ENCODE peak calls at places on chromosomes 3 and 15, in seven cellular contexts. One of them, this sample, is unnamed.

GRCh38 chr15:67741313-67741712 is 84.0 kb upstream of the SKOR1 start:
- DNase-seq in CD4-positive, CD25-positive, alpha-beta regulatory T cell: no peak
- DNase-seq in left ventricle myocardium inferior: no peak
- DNase-seq in CD8-positive, alpha-beta memory T cell: no peak
- DNase-seq in PC-9: no peak
- DNase-seq in SK-N-MC: no peak
- DNase-seq in CD4-positive, alpha-beta memory T cell: no peak
- DNase-seq in this sample: no peak

GRCh38 chr3:54358327-54358726 is 236.0 kb downstream of the CACNA2D3 start:
- DNase-seq in CD4-positive, CD25-positive, alpha-beta regulatory T cell: no peak
- DNase-seq in SK-N-MC: no peak
- DNase-seq in left ventricle myocardium inferior: peak; percentile 22
- DNase-seq in PC-9: no peak
- DNase-seq in CD8-positive, alpha-beta memory T cell: no peak
- DNase-seq in CD4-positive, alpha-beta memory T cell: no peak
- DNase-seq in this sample: peak; percentile 18

GRCh38 chr15:32042269-32042996 is 12.1 kb downstream of the CHRNA7 start:
- DNase-seq in PC-9: no peak
- DNase-seq in CD4-positive, alpha-beta memory T cell: no peak
- DNase-seq in CD4-positive, CD25-positive, alpha-beta regulatory T cell: no peak
- DNase-seq in CD8-positive, alpha-beta memory T cell: no peak
- DNase-seq in SK-N-MC: no peak
- DNase-seq in left ventricle myocardium inferior: no peak
- DNase-seq in this sample: no peak

GRCh38 chr3:111081008-111081545 is 9.5 kb downstream of the NECTIN3 start:
- DNase-seq in left ventricle myocardium inferior: no peak
- DNase-seq in PC-9: no peak
- DNase-seq in SK-N-MC: no peak
- DNase-seq in CD4-positive, alpha-beta memory T cell: no peak
- DNase-seq in CD8-positive, alpha-beta memory T cell: no peak
- DNase-seq in CD4-positive, CD25-positive, alpha-beta regulatory T cell: no peak
- DNase-seq in this sample: no peak

GRCh38 chr3:94158461-94158860 is 95.6 kb downstream of the NSUN3 start:
- DNase-seq in CD8-positive, alpha-beta memory T cell: no peak
- DNase-seq in SK-N-MC: no peak
- DNase-seq in PC-9: no peak
- DNase-seq in left ventricle myocardium inferior: no peak
- DNase-seq in CD4-positive, CD25-positive, alpha-beta regulatory T cell: no peak
- DNase-seq in CD4-positive, alpha-beta memory T cell: no peak
- DNase-seq in this sample: no peak

GRCh38 chr3:95613993-95614392 is 1200.4 kb upstream of the EPHA6 start:
- DNase-seq in CD4-positive, alpha-beta memory T cell: no peak
- DNase-seq in SK-N-MC: no peak
- DNase-seq in PC-9: no peak
- DNase-seq in CD4-positive, CD25-positive, alpha-beta regulatory T cell: no peak
- DNase-seq in left ventricle myocardium inferior: no peak
- DNase-seq in CD8-positive, alpha-beta memory T cell: no peak
- DNase-seq in this sample: no peak

GRCh38 chr3:46359748-46360509 is 6.0 kb downstream of the CCR2 start:
- DNase-seq in CD4-positive, CD25-positive, alpha-beta regulatory T cell: peak; percentile 55
- DNase-seq in PC-9: no peak
- DNase-seq in left ventricle myocardium inferior: no peak
- DNase-seq in CD8-positive, alpha-beta memory T cell: no peak
- DNase-seq in CD4-positive, alpha-beta memory T cell: peak; percentile 72
- DNase-seq in SK-N-MC: no peak
- DNase-seq in this sample: no peak

GRCh38 chr3:8702560-8702959 is 31.0 kb upstream of the CAV3 start:
- DNase-seq in CD4-positive, CD25-positive, alpha-beta regulatory T cell: no peak
- DNase-seq in left ventricle myocardium inferior: no peak
- DNase-seq in CD4-positive, alpha-beta memory T cell: no peak
- DNase-seq in CD8-positive, alpha-beta memory T cell: no peak
- DNase-seq in PC-9: no peak
- DNase-seq in SK-N-MC: no peak
- DNase-seq in this sample: no peak

GRCh38 chr3:183584246-183584913 is 28.9 kb upstream of the KLHL6 start:
- DNase-seq in CD8-positive, alpha-beta memory T cell: no peak
- DNase-seq in left ventricle myocardium inferior: peak; percentile 64
- DNase-seq in SK-N-MC: no peak
- DNase-seq in CD4-positive, alpha-beta memory T cell: no peak
- DNase-seq in CD4-positive, CD25-positive, alpha-beta regulatory T cell: no peak
- DNase-seq in PC-9: no peak
- DNase-seq in this sample: peak; percentile 52

GRCh38 chr3:14512944-14513332 is 27.2 kb downstream of the GRIP2 start:
- DNase-seq in CD8-positive, alpha-beta memory T cell: no peak
- DNase-seq in SK-N-MC: no peak
- DNase-seq in CD4-positive, alpha-beta memory T cell: no peak
- DNase-seq in CD4-positive, CD25-positive, alpha-beta regulatory T cell: no peak
- DNase-seq in PC-9: no peak
- DNase-seq in left ventricle myocardium inferior: no peak
- DNase-seq in this sample: peak; percentile 4

GRCh38 chr3:120496278-120496975 is 45.6 kb upstream of the FSTL1 start:
- DNase-seq in CD4-positive, CD25-positive, alpha-beta regulatory T cell: no peak
- DNase-seq in CD4-positive, alpha-beta memory T cell: no peak
- DNase-seq in left ventricle myocardium inferior: no peak
- DNase-seq in PC-9: peak; percentile 65
- DNase-seq in SK-N-MC: no peak
- DNase-seq in CD8-positive, alpha-beta memory T cell: no peak
- DNase-seq in this sample: no peak

GRCh38 chr15:52217186-52217585 is 26.0 kb upstream of the GNB5 start:
- DNase-seq in CD4-positive, CD25-positive, alpha-beta regulatory T cell: peak; percentile 39
- DNase-seq in CD4-positive, alpha-beta memory T cell: no peak
- DNase-seq in CD8-positive, alpha-beta memory T cell: no peak
- DNase-seq in PC-9: no peak
- DNase-seq in left ventricle myocardium inferior: no peak
- DNase-seq in SK-N-MC: no peak
- DNase-seq in this sample: no peak

GRCh38 chr15:73630796-73631471 is 2.3 kb downstream of the NPTN start:
- DNase-seq in PC-9: no peak
- DNase-seq in CD4-positive, CD25-positive, alpha-beta regulatory T cell: no peak
- DNase-seq in left ventricle myocardium inferior: no peak
- DNase-seq in SK-N-MC: no peak
- DNase-seq in CD4-positive, alpha-beta memory T cell: no peak
- DNase-seq in CD8-positive, alpha-beta memory T cell: no peak
- DNase-seq in this sample: no peak

GRCh38 chr3:37833790-37834189 is 27.9 kb upstream of the CTDSPL start:
- DNase-seq in SK-N-MC: no peak
- DNase-seq in CD4-positive, CD25-positive, alpha-beta regulatory T cell: no peak
- DNase-seq in CD4-positive, alpha-beta memory T cell: no peak
- DNase-seq in CD8-positive, alpha-beta memory T cell: no peak
- DNase-seq in PC-9: no peak
- DNase-seq in left ventricle myocardium inferior: no peak
- DNase-seq in this sample: no peak

GRCh38 chr15:42215854-42216829 is 8.0 kb upstream of the VPS39 start:
- DNase-seq in CD8-positive, alpha-beta memory T cell: no peak
- DNase-seq in CD4-positive, alpha-beta memory T cell: no peak
- DNase-seq in PC-9: no peak
- DNase-seq in CD4-positive, CD25-positive, alpha-beta regulatory T cell: peak; percentile 22
- DNase-seq in SK-N-MC: no peak
- DNase-seq in left ventricle myocardium inferior: no peak
- DNase-seq in this sample: no peak

DNA sequence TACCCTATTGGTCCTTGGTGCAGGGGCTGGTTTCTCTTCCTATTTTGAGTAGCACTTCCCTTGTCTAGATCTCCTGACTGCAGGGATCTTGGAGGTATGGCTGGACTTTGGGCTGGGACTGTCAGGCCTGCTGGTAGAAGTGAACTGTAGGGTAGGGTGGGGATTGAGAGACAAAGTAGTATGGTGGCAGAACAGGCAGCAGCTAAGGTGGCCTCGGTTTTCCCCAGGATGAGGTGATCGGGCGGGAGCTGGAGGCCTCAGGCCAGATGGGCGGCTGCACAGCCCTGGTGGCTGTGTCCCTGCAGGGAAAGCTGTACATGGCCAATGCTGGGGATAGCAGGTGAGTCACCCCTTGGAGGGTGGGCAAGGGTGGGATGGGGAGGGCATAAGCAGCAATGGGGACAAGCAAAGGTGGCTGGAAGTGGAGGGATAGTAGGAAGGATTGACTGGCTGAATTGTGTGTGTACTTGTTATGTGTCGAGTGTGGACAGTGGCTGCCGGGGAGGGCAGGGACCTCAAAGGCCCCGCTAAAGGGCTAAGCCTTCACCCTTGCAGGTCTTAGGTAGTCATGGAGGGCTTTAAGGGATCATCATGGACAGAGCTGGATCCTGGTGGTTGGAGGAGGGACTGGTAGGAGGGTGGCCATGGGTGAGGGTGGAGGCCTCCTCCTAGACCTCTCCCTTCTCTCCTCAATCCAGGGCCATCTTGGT is 2.1 kb downstream of the PPM1M start:
- DNase-seq in CD4-positive, CD25-positive, alpha-beta regulatory T cell: no peak
- DNase-seq in PC-9: no peak
- DNase-seq in CD4-positive, alpha-beta memory T cell: no peak
- DNase-seq in SK-N-MC: no peak
- DNase-seq in left ventricle myocardium inferior: no peak
- DNase-seq in CD8-positive, alpha-beta memory T cell: no peak
- DNase-seq in this sample: no peak
- H3K36me3 ChIP-seq in CD4-positive, CD25-positive, alpha-beta regulatory T cell: peaks cover 20% of the 10 kb centered on the region
- H3K36me3 ChIP-seq in PC-9: no peaks in the 10 kb centered on the region
- H3K36me3 ChIP-seq in CD4-positive, alpha-beta memory T cell: peaks cover 32% of the 10 kb centered on the region
- H3K36me3 ChIP-seq in SK-N-MC: no peaks in the 10 kb centered on the region
- H3K36me3 ChIP-seq in left ventricle myocardium inferior: peaks cover 35% of the 10 kb centered on the region
- H3K36me3 ChIP-seq in CD8-positive, alpha-beta memory T cell: no peaks in the 10 kb centered on the region
- H3K36me3 ChIP-seq in this sample: no peaks in the 10 kb centered on the region

DNA sequence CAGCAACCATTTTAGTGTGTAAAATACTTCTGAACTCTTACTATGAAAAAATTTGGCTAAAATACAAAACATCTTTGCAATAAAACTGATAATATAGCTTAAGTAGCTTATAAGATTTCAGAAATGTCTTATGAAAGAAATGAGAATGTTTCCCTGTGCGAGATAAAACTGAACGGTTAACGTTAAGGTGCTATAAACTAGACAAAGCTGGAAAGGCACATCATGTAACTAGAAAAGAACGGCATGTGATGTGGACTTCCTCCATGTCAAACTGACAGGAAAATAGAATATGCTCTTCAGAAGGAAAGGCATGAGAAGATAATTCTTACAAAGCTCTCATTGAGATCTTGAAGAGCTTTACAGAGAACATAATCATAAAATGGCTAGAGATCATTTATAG is 36.5 kb downstream of the NCK1 start:
- DNase-seq in CD4-positive, alpha-beta memory T cell: no peak
- DNase-seq in CD4-positive, CD25-positive, alpha-beta regulatory T cell: no peak
- DNase-seq in PC-9: no peak
- DNase-seq in left ventricle myocardium inferior: no peak
- DNase-seq in SK-N-MC: no peak
- DNase-seq in CD8-positive, alpha-beta memory T cell: no peak
- DNase-seq in this sample: no peak
- H3K36me3 ChIP-seq in CD4-positive, alpha-beta memory T cell: no peaks in the 10 kb centered on the region
- H3K36me3 ChIP-seq in CD4-positive, CD25-positive, alpha-beta regulatory T cell: peaks cover 7% of the 10 kb centered on the region
- H3K36me3 ChIP-seq in PC-9: peaks cover 23% of the 10 kb centered on the region
- H3K36me3 ChIP-seq in left ventricle myocardium inferior: peaks cover 5% of the 10 kb centered on the region
- H3K36me3 ChIP-seq in SK-N-MC: peaks cover 34% of the 10 kb centered on the region
- H3K36me3 ChIP-seq in CD8-positive, alpha-beta memory T cell: no peaks in the 10 kb centered on the region
- H3K36me3 ChIP-seq in this sample: no peaks in the 10 kb centered on the region

GRCh38 chr15:101062471-101063171 is 143.5 kb downstream of the LRRK1 start:
- DNase-seq in CD8-positive, alpha-beta memory T cell: no peak
- DNase-seq in CD4-positive, CD25-positive, alpha-beta regulatory T cell: no peak
- DNase-seq in CD4-positive, alpha-beta memory T cell: no peak
- DNase-seq in SK-N-MC: no peak
- DNase-seq in left ventricle myocardium inferior: no peak
- DNase-seq in PC-9: no peak
- DNase-seq in this sample: no peak

GRCh38 chr15:101065570-101066221 is 146.5 kb downstream of the LRRK1 start:
- DNase-seq in left ventricle myocardium inferior: no peak
- DNase-seq in CD8-positive, alpha-beta memory T cell: no peak
- DNase-seq in CD4-positive, CD25-positive, alpha-beta regulatory T cell: no peak
- DNase-seq in CD4-positive, alpha-beta memory T cell: no peak
- DNase-seq in SK-N-MC: no peak
- DNase-seq in PC-9: no peak
- DNase-seq in this sample: no peak

GRCh38 chr15:101064795-101065569 is 145.8 kb downstream of the LRRK1 start:
- DNase-seq in left ventricle myocardium inferior: no peak
- DNase-seq in CD4-positive, CD25-positive, alpha-beta regulatory T cell: no peak
- DNase-seq in CD8-positive, alpha-beta memory T cell: no peak
- DNase-seq in SK-N-MC: no peak
- DNase-seq in PC-9: no peak
- DNase-seq in CD4-positive, alpha-beta memory T cell: no peak
- DNase-seq in this sample: no peak

GRCh38 chr15:101063212-101063611 is 144.1 kb downstream of the LRRK1 start:
- DNase-seq in CD8-positive, alpha-beta memory T cell: no peak
- DNase-seq in SK-N-MC: no peak
- DNase-seq in CD4-positive, CD25-positive, alpha-beta regulatory T cell: no peak
- DNase-seq in left ventricle myocardium inferior: no peak
- DNase-seq in CD4-positive, alpha-beta memory T cell: no peak
- DNase-seq in PC-9: no peak
- DNase-seq in this sample: no peak

DNA sequence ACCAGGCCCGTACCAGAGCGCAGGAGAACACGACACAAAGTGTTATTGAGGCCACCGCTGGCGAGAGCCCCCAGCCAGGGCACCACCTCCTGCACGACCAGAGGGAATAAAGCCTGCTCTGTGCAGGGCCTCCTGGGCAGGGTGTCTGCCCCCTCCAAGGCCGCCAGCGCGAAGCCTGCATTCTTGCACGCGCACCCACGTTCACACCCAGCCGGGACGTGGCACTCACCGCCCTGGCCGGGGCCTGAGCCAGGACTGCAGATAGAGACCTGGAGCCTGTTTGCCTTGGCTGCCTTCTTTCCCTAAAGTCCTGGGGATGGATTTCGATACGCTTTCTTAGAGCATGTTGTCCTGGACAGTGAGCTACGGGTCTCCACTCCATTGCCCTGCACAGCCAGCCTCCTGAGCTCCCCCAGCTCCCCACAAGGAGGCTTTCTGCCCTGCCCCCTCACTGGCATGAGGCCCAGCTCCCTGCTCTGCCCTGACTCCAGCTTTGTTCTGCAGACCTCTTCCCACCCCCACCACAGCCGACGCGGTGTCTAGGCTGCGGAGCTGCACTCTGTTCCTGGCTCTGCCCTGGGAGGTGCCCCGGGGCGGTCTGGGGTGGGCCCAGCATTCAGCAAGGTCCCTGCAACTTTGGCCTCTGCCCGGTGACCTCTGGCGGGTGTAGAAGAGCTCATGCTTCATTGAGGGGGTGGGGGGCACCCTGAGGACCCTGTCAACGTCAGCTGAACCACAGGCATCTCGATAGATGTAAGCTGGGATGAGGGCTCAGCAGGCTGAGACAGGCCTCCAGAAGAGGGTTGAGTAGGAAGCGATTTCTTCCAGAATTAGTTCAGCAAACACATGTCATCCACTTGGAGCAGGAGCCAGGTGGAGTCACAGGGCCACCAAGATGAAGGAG is 145.0 kb downstream of the LRRK1 start:
- DNase-seq in SK-N-MC: no peak
- DNase-seq in CD8-positive, alpha-beta memory T cell: no peak
- DNase-seq in CD4-positive, CD25-positive, alpha-beta regulatory T cell: no peak
- DNase-seq in PC-9: no peak
- DNase-seq in CD4-positive, alpha-beta memory T cell: no peak
- DNase-seq in left ventricle myocardium inferior: peak; percentile 58
- DNase-seq in this sample: no peak
- H3K36me3 ChIP-seq in SK-N-MC: no peaks in the 10 kb centered on the region
- H3K36me3 ChIP-seq in CD8-positive, alpha-beta memory T cell: no peaks in the 10 kb centered on the region
- H3K36me3 ChIP-seq in CD4-positive, CD25-positive, alpha-beta regulatory T cell: no peaks in the 10 kb centered on the region
- H3K36me3 ChIP-seq in PC-9: no peaks in the 10 kb centered on the region
- H3K36me3 ChIP-seq in CD4-positive, alpha-beta memory T cell: no peaks in the 10 kb centered on the region
- H3K36me3 ChIP-seq in left ventricle myocardium inferior: peaks cover 20% of the 10 kb centered on the region
- H3K36me3 ChIP-seq in this sample: no peaks in the 10 kb centered on the region

DNA sequence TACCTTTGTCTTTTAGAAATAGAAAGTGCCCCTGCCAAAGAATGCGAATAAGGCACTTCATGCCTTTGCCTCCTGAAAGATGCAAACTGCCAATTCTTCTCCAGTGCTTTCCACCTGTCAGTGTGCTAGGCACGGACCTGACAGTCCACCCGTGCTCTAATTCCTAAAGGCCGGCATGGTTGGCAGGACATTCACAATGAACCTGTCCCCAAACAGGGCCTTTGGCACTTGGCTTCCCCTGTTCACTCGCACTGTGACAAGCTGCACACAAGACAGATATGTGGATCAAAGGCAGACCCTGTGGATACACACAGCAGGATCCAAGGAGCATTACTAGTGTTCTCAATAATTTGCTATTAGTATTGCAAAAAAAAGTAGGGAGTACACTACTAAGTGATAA is 505.7 kb upstream of the AGTR1 start:
- DNase-seq in CD4-positive, CD25-positive, alpha-beta regulatory T cell: no peak
- DNase-seq in SK-N-MC: no peak
- DNase-seq in CD4-positive, alpha-beta memory T cell: no peak
- DNase-seq in PC-9: no peak
- DNase-seq in left ventricle myocardium inferior: no peak
- DNase-seq in CD8-positive, alpha-beta memory T cell: no peak
- DNase-seq in this sample: no peak
- H3K36me3 ChIP-seq in CD4-positive, CD25-positive, alpha-beta regulatory T cell: no peaks in the 10 kb centered on the region
- H3K36me3 ChIP-seq in SK-N-MC: no peaks in the 10 kb centered on the region
- H3K36me3 ChIP-seq in CD4-positive, alpha-beta memory T cell: no peaks in the 10 kb centered on the region
- H3K36me3 ChIP-seq in PC-9: no peaks in the 10 kb centered on the region
- H3K36me3 ChIP-seq in left ventricle myocardium inferior: no peaks in the 10 kb centered on the region
- H3K36me3 ChIP-seq in CD8-positive, alpha-beta memory T cell: no peaks in the 10 kb centered on the region
- H3K36me3 ChIP-seq in this sample: no peaks in the 10 kb centered on the region

This sample was measured in uterus.